ENCODE peak calls at places on chromosomes 11 and 22, in eight cellular contexts. R, M, C, I, S, Z, N and B are unnamed samples.

GRCh38 chr11:117565709-117566108 is 231.3 kb downstream of the DSCAML1 start:
- DNase-seq in R (no peak), M (no peak), C (no peak), I (no peak), S (no peak), Z (no peak), N (no peak), B (no peak)

GRCh38 chr11:66987158-66987620 is 12.1 kb downstream of the C11orf86 start:
- DNase-seq in R (no peak), M (no peak), C (no peak), I (no peak), S (no peak), Z (no peak), N (no peak), B (no peak)

GRCh38 chr11:78516281-78516680 is 58.4 kb downstream of the NARS2 start:
- DNase-seq in R (no peak), M (no peak), C (no peak), I (no peak), S (no peak), Z (no peak), N (no peak), B (no peak)

GRCh38 chr11:11243790-11244469 is 109.1 kb downstream of the CSNK2A3 start:
- DNase-seq in R (peak; percentile 25), M (no peak), C (peak; percentile 85), I (peak; percentile 12), S (peak; percentile 34), Z (no peak), N (no peak), B (peak; percentile 10)

GRCh38 chr11:67630943-67631331 is 1.2 kb upstream of the NUDT8 start:
- DNase-seq in R (no peak), M (no peak), C (no peak), I (no peak), S (no peak), Z (no peak), N (no peak), B (no peak)

GRCh38 chr22:26174280-26174679 is 5.0 kb downstream of the SEZ6L start:
- DNase-seq in R (no peak), M (no peak), C (peak; percentile 64), I (no peak), S (no peak), Z (no peak), N (no peak), B (peak; percentile 3)

GRCh38 chr22:35349368-35349703 is 31.6 kb upstream of the HMOX1 start:
- DNase-seq in R (no peak), M (no peak), C (no peak), I (no peak), S (no peak), Z (no peak), N (no peak), B (no peak)

GRCh38 chr11:40867991-40868685 is 591.3 kb downstream of the LRRC4C start:
- DNase-seq in R (no peak), M (no peak), C (no peak), I (no peak), S (no peak), Z (peak; percentile 55), N (no peak), B (no peak)

GRCh38 chr11:67699521-67699920 is 25.1 kb upstream of the ALDH3B2 start:
- DNase-seq in R (no peak), M (no peak), C (no peak), I (no peak), S (no peak), Z (no peak), N (no peak), B (peak; percentile 52)

GRCh38 chr11:61698173-61698965 is 18.2 kb downstream of the DAGLA start:
- DNase-seq in R (no peak), M (no peak), C (no peak), I (no peak), S (no peak), Z (no peak), N (no peak), B (no peak)

GRCh38 chr11:133011604-133012003 is 520.7 kb downstream of the OPCML start:
- DNase-seq in R (no peak), M (no peak), C (no peak), I (no peak), S (no peak), Z (no peak), N (no peak), B (no peak)

GRCh38 chr11:88979641-88980040 is 86.1 kb downstream of the GRM5 start:
- DNase-seq in R (no peak), M (no peak), C (no peak), I (peak; percentile 76), S (no peak), Z (no peak), N (no peak), B (peak; percentile 68)

GRCh38 chr11:17734986-17735822 is 623 bp downstream of the KCNC1 start:
- DNase-seq in R (peak; percentile 32), M (peak; percentile 69), C (peak; percentile 90), I (peak; percentile 67), S (peak; percentile 66), Z (no peak), N (peak; percentile 67), B (peak; percentile 42)

GRCh38 chr22:41578114-41578513 is 11.5 kb downstream of the PMM1 start:
- DNase-seq in R (no peak), M (no peak), C (no peak), I (no peak), S (no peak), Z (no peak), N (no peak), B (no peak)

GRCh38 chr11:3671334-3672254 is at the start of gene CHRNA10:
- DNase-seq in R (no peak), M (no peak), C (no peak), I (no peak), S (no peak), Z (no peak), N (no peak), B (no peak)

GRCh38 chr11:117205211-117205818 is 6.1 kb downstream of the TAGLN start:
- DNase-seq in R (no peak), M (no peak), C (no peak), I (no peak), S (no peak), Z (no peak), N (no peak), B (no peak)